ENCODE peak calls at places on chromosomes 12 and 14, in four cellular contexts. J, W, L and O are unnamed samples.

GRCh38 chr12:123617144-123617543 is 15.2 kb downstream of the DDX55 start:
- DNase-seq in J (no peak), W (no peak), L (no peak), O (no peak)

GRCh38 chr12:62606654-62607053 is 140.0 kb downstream of the MON2 start:
- DNase-seq in J (no peak), W (no peak), L (no peak), O (no peak)

GRCh38 chr12:12548713-12549112 is 13.9 kb downstream of the DUSP16 start:
- DNase-seq in J (no peak), W (no peak), L (no peak), O (no peak)

GRCh38 chr12:54870048-54870447 is 15.7 kb downstream of the MUCL1 start:
- DNase-seq in J (no peak), W (no peak), L (no peak), O (no peak)

GRCh38 chr12:92431146-92431545 is 271.6 kb upstream of the PLEKHG7 start:
- DNase-seq in J (no peak), W (no peak), L (no peak), O (no peak)

GRCh38 chr12:90621927-90622326 is 333.0 kb downstream of the CCER1 start:
- DNase-seq in J (peak; percentile 54), W (no peak), L (no peak), O (no peak)

GRCh38 chr12:39368096-39368495 is 74.8 kb downstream of the KIF21A start:
- DNase-seq in J (no peak), W (no peak), L (no peak), O (no peak)

GRCh38 chr14:23327947-23328744 is 6.9 kb downstream of the PABPN1 start:
- DNase-seq in J (peak; percentile 64), W (peak; percentile 37), L (peak; percentile 63), O (peak; percentile 72)